ENCODE peak calls at places on chromosomes 11 and 22, in nine cellular contexts. L is HL-60, Q is GM23338, N is SK-N-SH, O is stomach, X is prostate gland, S is H1, Z is breast epithelium, J is HCT116. W is an unnamed sample.

GRCh38 chr11:106087815-106088435 is 10.5 kb downstream of the AASDHPPT start:
- DNase-seq in L (no peak), Q (peak), N (peak), O (peak), X (peak), S (no peak), Z (peak), J (peak), W (no peak)

GRCh38 chr11:10181811-10182210 is 112.2 kb downstream of the SBF2 start:
- DNase-seq in L (no peak), Q (peak), N (peak), O (no peak), X (no peak), S (no peak), Z (no peak), J (peak), W (no peak)

GRCh38 chr22:48719978-48720661 is 1107.6 kb downstream of the BRD1 start:
- DNase-seq in L (no peak), Q (peak), N (peak), O (no peak), X (no peak), S (peak), Z (no peak), J (no peak), W (no peak)

GRCh38 chr11:69923196-69923595 is 104.0 kb upstream of the FGF3 start:
- DNase-seq in L (no peak), Q (no peak), N (no peak), O (no peak), X (no peak), S (no peak), Z (peak), J (no peak), W (no peak)

GRCh38 chr11:64400667-64401066 is 41.7 kb downstream of the RPS6KA4 start:
- DNase-seq in L (no peak), Q (no peak), N (no peak), O (peak), X (no peak), S (no peak), Z (no peak), J (no peak), W (no peak)

GRCh38 chr11:80136991-80137390 is 696.2 kb upstream of the TENM4 start:
- DNase-seq in L (no peak), Q (no peak), N (no peak), O (no peak), X (no peak), S (no peak), Z (no peak), J (no peak), W (no peak)

GRCh38 chr11:69912161-69912910 is 93.1 kb upstream of the FGF3 start:
- DNase-seq in L (no peak), Q (no peak), N (no peak), O (no peak), X (no peak), S (no peak), Z (peak), J (no peak), W (no peak)

GRCh38 chr11:90874281-90874680 is 651.4 kb upstream of the CHORDC1 start:
- DNase-seq in L (no peak), Q (no peak), N (no peak), O (no peak), X (no peak), S (no peak), Z (no peak), J (no peak), W (no peak)

GRCh38 chr11:72574534-72575460 is 99.4 kb downstream of the PDE2A start:
- DNase-seq in L (no peak), Q (no peak), N (no peak), O (no peak), X (no peak), S (no peak), Z (no peak), J (no peak), W (no peak)

GRCh38 chr22:33985506-33985905 is 65.2 kb upstream of the LARGE1 start:
- DNase-seq in L (no peak), Q (no peak), N (no peak), O (no peak), X (no peak), S (no peak), Z (no peak), J (no peak), W (no peak)

GRCh38 chr11:33704240-33705002 is 3.8 kb upstream of the C11orf91 start:
- DNase-seq in L (no peak), Q (no peak), N (no peak), O (no peak), X (no peak), S (no peak), Z (no peak), J (no peak), W (no peak)

GRCh38 chr11:19079643-19080440 is 19.3 kb upstream of the MRGPRX2 start:
- DNase-seq in L (no peak), Q (no peak), N (no peak), O (no peak), X (peak), S (no peak), Z (no peak), J (peak), W (no peak)

GRCh38 chr11:100687032-100687629 is at the start of gene ARHGAP42:
- DNase-seq in L (peak), Q (peak), N (peak), O (peak), X (peak), S (peak), Z (peak), J (no peak), W (no peak)

GRCh38 chr22:26981520-26981919 is 324.1 kb downstream of the MIAT start:
- DNase-seq in L (no peak), Q (no peak), N (peak), O (no peak), X (no peak), S (no peak), Z (no peak), J (no peak), W (no peak)

GRCh38 chr11:2302844-2303626 is 1.2 kb downstream of the TSPAN32 start:
- DNase-seq in L (no peak), Q (no peak), N (peak), O (peak), X (no peak), S (no peak), Z (peak), J (no peak), W (peak)

GRCh38 chr11:2302280-2302843 is 549 bp downstream of the TSPAN32 start:
- DNase-seq in L (peak), Q (no peak), N (peak), O (no peak), X (no peak), S (no peak), Z (peak), J (no peak), W (no peak)

GRCh38 chr11:2300290-2300935 is 1.3 kb downstream of the C11orf21 start:
- DNase-seq in L (no peak), Q (no peak), N (no peak), O (peak), X (no peak), S (no peak), Z (peak), J (no peak), W (no peak)

GRCh38 chr11:2300936-2301630 is 635 bp downstream of the C11orf21 start:
- DNase-seq in L (no peak), Q (no peak), N (no peak), O (peak), X (no peak), S (no peak), Z (peak), J (no peak), W (peak)

GRCh38 chr11:2301631-2302272 is at the start of the genes C11orf21 and TSPAN32:
- DNase-seq in L (peak), Q (no peak), N (no peak), O (peak), X (no peak), S (no peak), Z (peak), J (no peak), W (peak)
- H3K27ac ChIP-seq in L (peak), Q (no peak), N (peak), O (peak), X (no peak), S (no peak), Z (no peak), J (no peak), W (peak)

DNA sequence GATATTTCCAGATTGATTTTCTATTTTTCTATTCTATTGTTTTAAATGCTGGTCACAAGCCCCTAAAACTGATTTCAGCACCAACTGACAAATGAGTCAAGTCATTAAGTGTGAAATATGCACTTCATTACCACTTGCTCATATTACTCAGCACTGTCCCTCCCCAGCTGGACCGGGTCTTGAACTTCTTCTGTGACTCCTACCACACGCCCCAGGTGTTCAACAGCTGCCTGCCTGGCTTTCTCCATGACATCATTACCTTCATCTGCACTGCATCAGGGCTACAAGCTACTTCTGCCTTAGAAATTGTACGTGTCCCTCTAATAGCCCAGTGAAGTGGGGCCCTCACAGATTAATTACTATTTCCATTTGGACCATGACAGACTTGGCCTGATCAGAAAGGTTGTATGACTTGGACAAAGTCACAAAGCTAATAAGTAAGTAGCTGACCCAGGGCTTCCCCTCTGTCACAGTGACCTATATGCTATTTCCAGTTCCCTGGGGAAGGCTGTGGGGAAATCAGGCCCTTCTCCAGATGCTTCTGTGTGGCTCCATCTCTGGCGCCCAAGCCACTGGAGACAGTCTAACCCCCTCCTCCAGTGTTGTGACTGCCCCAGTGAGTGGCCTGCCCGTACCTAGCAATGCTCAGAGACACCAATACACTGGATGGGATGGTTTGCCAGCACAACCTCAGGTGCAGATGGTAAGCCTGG is 18.1 kb downstream of the TBC1D10A start:
- DNase-seq in L (no peak), Q (no peak), N (no peak), O (no peak), X (no peak), S (no peak), Z (no peak), J (no peak), W (no peak)
- TF ChIP-seq POLR2AphosphoS5 in L (no peak), Q (no peak), N (no peak), O (no peak), X (no peak), S (no peak), Z (no peak), J (no peak), W (no peak)

DNA sequence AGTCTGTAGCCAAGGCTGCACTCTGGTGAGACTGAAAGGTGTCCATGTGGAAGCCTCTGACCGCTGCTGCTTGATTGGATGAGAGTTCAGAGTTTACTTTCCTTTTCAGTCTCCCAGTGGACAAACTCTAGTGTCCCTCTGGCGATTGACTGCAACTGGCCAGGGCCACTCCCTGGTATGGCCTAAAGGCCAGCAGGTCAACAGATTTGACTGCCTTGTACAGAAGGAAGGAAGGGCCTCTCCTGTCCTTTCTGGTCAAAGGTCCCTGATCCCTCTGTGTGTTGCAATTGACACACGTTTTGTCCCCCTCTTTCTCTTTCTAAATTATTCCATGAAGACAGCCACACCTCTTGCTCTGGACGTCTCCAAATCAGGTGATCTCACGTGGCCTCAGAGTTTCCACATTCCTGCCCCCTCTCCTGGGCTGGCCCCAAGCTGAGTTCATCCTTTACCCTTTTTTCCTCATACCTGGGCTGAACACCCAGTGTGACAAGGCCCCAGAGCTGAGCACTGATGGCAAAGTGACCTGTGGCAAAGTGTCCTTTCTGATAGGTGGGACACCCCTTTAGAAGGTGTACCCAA is 18.7 kb upstream of the FBLN1 start:
- DNase-seq in L (no peak), Q (no peak), N (no peak), O (no peak), X (no peak), S (no peak), Z (no peak), J (no peak), W (no peak)
- H3K27ac ChIP-seq in L (no peak), Q (no peak), N (no peak), O (no peak), X (no peak), S (no peak), Z (peak), J (no peak), W (no peak)

GRCh38 chr11:111365722-111366559 is 13.1 kb downstream of the POU2AF1 start:
- DNase-seq in L (no peak), Q (no peak), N (no peak), O (no peak), X (no peak), S (no peak), Z (no peak), J (no peak), W (no peak)

GRCh38 chr11:111364503-111364902 is 14.6 kb downstream of the POU2AF1 start:
- DNase-seq in L (no peak), Q (no peak), N (no peak), O (no peak), X (no peak), S (no peak), Z (no peak), J (no peak), W (peak)

GRCh38 chr11:111368285-111368560 is 10.9 kb downstream of the POU2AF1 start:
- DNase-seq in L (no peak), Q (no peak), N (no peak), O (no peak), X (no peak), S (peak), Z (no peak), J (no peak), W (no peak)

GRCh38 chr11:111367411-111368284 is 11.4 kb downstream of the POU2AF1 start:
- DNase-seq in L (no peak), Q (no peak), N (no peak), O (no peak), X (peak), S (no peak), Z (no peak), J (no peak), W (no peak)

DNA sequence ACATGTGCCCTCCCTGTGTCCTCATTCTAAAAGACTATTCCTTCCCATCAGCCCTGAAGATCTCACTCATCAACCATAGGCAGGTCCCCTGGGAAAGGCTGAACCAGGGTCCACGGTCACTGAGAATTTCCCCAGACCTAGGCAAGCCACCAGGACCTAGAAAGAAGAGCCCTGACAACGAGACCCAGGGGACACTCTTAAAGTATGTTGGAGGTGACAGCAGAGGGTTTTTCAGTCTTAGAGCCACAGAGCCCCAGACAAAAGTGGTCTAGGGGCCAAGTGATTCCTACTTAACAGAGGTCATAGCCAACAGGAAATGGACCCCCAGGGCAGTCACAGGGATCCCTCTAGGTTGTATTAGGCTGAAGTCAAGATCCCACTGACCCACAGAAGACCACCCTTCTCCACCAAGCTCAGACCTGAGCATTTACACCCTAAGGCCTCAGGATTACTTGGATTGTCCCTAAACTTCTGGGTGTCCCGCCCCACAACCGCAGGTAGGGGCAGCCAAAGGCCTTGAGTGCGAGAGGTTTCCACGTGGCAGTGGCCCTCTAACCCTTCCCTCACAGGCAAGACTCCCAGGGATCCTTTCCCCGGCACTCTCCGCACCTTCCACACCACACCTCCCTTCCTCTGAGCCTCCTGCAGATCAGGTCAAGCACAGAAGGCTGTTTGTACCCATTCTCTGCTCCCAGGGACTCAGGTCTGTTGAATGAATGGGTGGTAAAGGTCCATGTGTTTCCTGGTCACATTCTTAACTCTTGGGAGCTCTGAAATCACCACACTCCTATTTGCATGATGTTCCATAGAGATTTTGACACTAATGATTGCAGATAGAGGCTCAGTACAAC is 12.3 kb downstream of the POU2AF1 start:
- DNase-seq in L (no peak), Q (no peak), N (no peak), O (no peak), X (no peak), S (no peak), Z (no peak), J (no peak), W (no peak)
- TF ChIP-seq POLR2AphosphoS5 in L (no peak), Q (no peak), N (no peak), O (no peak), X (no peak), S (no peak), Z (no peak), J (no peak), W (no peak)

GRCh38 chr22:41551882-41552582 is 7.8 kb upstream of the POLR3H start:
- DNase-seq in L (no peak), Q (no peak), N (no peak), O (no peak), X (no peak), S (no peak), Z (no peak), J (no peak), W (no peak)

GRCh38 chr22:41550952-41551491 is 6.8 kb upstream of the POLR3H start:
- DNase-seq in L (no peak), Q (no peak), N (no peak), O (no peak), X (no peak), S (no peak), Z (no peak), J (no peak), W (no peak)

GRCh38 chr22:41543854-41544670 is at the start of gene POLR3H:
- DNase-seq in L (peak), Q (peak), N (peak), O (peak), X (peak), S (peak), Z (peak), J (peak), W (no peak)

GRCh38 chr22:41544671-41545476 is 604 bp upstream of the POLR3H start:
- DNase-seq in L (no peak), Q (no peak), N (no peak), O (no peak), X (no peak), S (no peak), Z (no peak), J (no peak), W (no peak)

GRCh38 chr22:41548830-41549211 is 4.6 kb upstream of the POLR3H start:
- DNase-seq in L (no peak), Q (no peak), N (no peak), O (no peak), X (no peak), S (no peak), Z (no peak), J (no peak), W (no peak)
- H3K27ac ChIP-seq in L (no peak), Q (no peak), N (no peak), O (no peak), X (no peak), S (no peak), Z (no peak), J (no peak), W (no peak)

DNA sequence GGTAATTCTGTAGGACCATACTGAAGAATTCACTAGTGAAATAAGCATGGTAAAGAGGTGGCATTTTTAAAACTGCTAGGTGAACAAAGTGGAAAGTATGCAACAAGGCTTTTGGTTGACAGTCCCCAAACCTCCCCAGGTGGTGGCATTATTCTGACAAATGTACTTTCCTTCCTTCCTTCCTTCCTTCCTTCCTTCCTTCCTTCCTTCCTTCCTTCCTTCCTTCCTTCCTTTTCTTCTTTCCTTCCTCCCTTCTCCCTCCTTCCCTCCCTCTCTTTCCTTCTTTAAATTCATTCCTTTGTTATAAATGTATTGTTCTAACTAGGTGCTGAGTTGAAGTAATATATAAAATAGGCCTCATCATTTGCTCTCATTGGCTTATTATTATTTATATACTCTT is 284.7 kb upstream of the ANO5 start:
- DNase-seq in L (no peak), Q (no peak), N (no peak), O (no peak), X (no peak), S (no peak), Z (no peak), J (no peak), W (no peak)
- TF ChIP-seq POLR2AphosphoS5 in L (no peak), Q (no peak), N (no peak), O (no peak), X (no peak), S (no peak), Z (no peak), J (no peak), W (no peak)